ENCODE peak calls at places on chromosomes 16 and 17, in six cellular contexts. Z is activated T-helper 1 cell treated with anti-CD3 and anti-CD28 coated beads, Interleukin-12 subunit alpha, Interleukin-12 subunit beta, Interleukin-2, Interleukin-4 antibody, amounts not matched to agents 30 ng/mL and 10 ng/mL and 1 ng/mL, durations not matched to agents 14 hours and 24 hours and 36 hours; K is skeletal muscle cell; E is ovary; I is NCI-H2171 treated with DMSO at 0.1 percent for 48 hours; V is activated CD8-positive, alpha-beta T cell treated with anti-CD3 and anti-CD28 coated beads, Interleukin-2, amount 10 ng/mL, durations not matched to agents 7 days and 5 days. U is an unnamed sample.

GRCh38 chr17:41909088-41909487 is 9.7 kb downstream of the ACLY start:
- DNase-seq in Z (no peak), K (no peak), E (no peak), I (no peak), V (no peak), U (no peak)

GRCh38 chr17:10798332-10798749 is 5.6 kb downstream of the TMEM238L start:
- DNase-seq in Z (no peak), K (no peak), E (no peak), I (no peak), V (no peak), U (no peak)

GRCh38 chr16:55271945-55272513 is 52.0 kb upstream of the IRX6 start:
- DNase-seq in Z (no peak), K (no peak), E (no peak), I (no peak), V (no peak), U (no peak)

GRCh38 chr16:984106-984505 is 2.5 kb downstream of the SOX8 start:
- DNase-seq in Z (no peak), K (no peak), E (no peak), I (no peak), V (no peak), U (no peak)

GRCh38 chr17:50027639-50028206 is 28.2 kb upstream of the ITGA3 start:
- DNase-seq in Z (no peak), K (peak; percentile 73), E (peak; percentile 70), I (no peak), V (no peak), U (peak; percentile 90)

GRCh38 chr16:4450921-4451619 is 23.4 kb downstream of the NMRAL1 start:
- DNase-seq in Z (no peak), K (no peak), E (no peak), I (peak; percentile 77), V (no peak), U (no peak)

GRCh38 chr17:43699438-43699756 is 37.7 kb upstream of the MEOX1 start:
- DNase-seq in Z (no peak), K (no peak), E (no peak), I (no peak), V (no peak), U (no peak)

GRCh38 chr16:15573274-15573895 is 69.6 kb downstream of the MARF1 start:
- DNase-seq in Z (no peak), K (no peak), E (no peak), I (no peak), V (no peak), U (no peak)

GRCh38 chr16:82248677-82249076 is 78.7 kb upstream of the MPHOSPH6 start:
- DNase-seq in Z (no peak), K (no peak), E (no peak), I (no peak), V (no peak), U (no peak)

GRCh38 chr16:19555938-19556778 is 655 bp downstream of the VPS35L start:
- DNase-seq in Z (peak; percentile 8), K (no peak), E (no peak), I (peak; percentile 44), V (peak; percentile 35), U (no peak)